ENCODE peak calls at places on chromosomes 12 and 14, in ten cellular contexts. One of them, this sample, is unnamed.

GRCh38 chr14:94124582-94125377 is 4.6 kb downstream of the IFI27L2 start:
- DNase-seq in right cardiac atrium: no peak
- DNase-seq in HEK293T: no peak
- DNase-seq in MCF 10A: no peak
- DNase-seq in iris pigment epithelial cell: no peak
- DNase-seq in HT1080: no peak
- DNase-seq in transverse colon: no peak
- DNase-seq in amniotic stem cell: no peak
- DNase-seq in stimulated activated CD4-positive, alpha-beta T cell treated with anti-CD3 and anti-CD28 coated beads, TNF-alpha, amount 100 ng/mL, for 1 hour: no peak
- DNase-seq in brain microvascular endothelial cell: no peak
- DNase-seq in this sample: no peak

GRCh38 chr12:80892597-80893445 is 44.9 kb downstream of the LIN7A start:
- DNase-seq in MCF 10A: no peak
- DNase-seq in brain microvascular endothelial cell: no peak
- DNase-seq in transverse colon: no peak
- DNase-seq in HT1080: no peak
- DNase-seq in right cardiac atrium: no peak
- DNase-seq in HEK293T: no peak
- DNase-seq in amniotic stem cell: no peak
- DNase-seq in stimulated activated CD4-positive, alpha-beta T cell treated with anti-CD3 and anti-CD28 coated beads, TNF-alpha, amount 100 ng/mL, for 1 hour: no peak
- DNase-seq in iris pigment epithelial cell: no peak
- DNase-seq in this sample: peak; percentile 36

GRCh38 chr14:60768602-60769001 is 34.0 kb downstream of the MNAT1 start:
- DNase-seq in brain microvascular endothelial cell: no peak
- DNase-seq in HEK293T: no peak
- DNase-seq in iris pigment epithelial cell: no peak
- DNase-seq in MCF 10A: no peak
- DNase-seq in HT1080: no peak
- DNase-seq in transverse colon: no peak
- DNase-seq in right cardiac atrium: no peak
- DNase-seq in amniotic stem cell: no peak
- DNase-seq in stimulated activated CD4-positive, alpha-beta T cell treated with anti-CD3 and anti-CD28 coated beads, TNF-alpha, amount 100 ng/mL, for 1 hour: no peak
- DNase-seq in this sample: no peak

GRCh38 chr14:101717663-101718490 is 43.6 kb upstream of the PPP2R5C start:
- DNase-seq in HEK293T: no peak
- DNase-seq in transverse colon: no peak
- DNase-seq in right cardiac atrium: no peak
- DNase-seq in brain microvascular endothelial cell: no peak
- DNase-seq in HT1080: no peak
- DNase-seq in iris pigment epithelial cell: no peak
- DNase-seq in stimulated activated CD4-positive, alpha-beta T cell treated with anti-CD3 and anti-CD28 coated beads, TNF-alpha, amount 100 ng/mL, for 1 hour: no peak
- DNase-seq in MCF 10A: no peak
- DNase-seq in amniotic stem cell: no peak
- DNase-seq in this sample: no peak

GRCh38 chr12:53770281-53770680 is 18.5 kb upstream of the CISTR start:
- DNase-seq in stimulated activated CD4-positive, alpha-beta T cell treated with anti-CD3 and anti-CD28 coated beads, TNF-alpha, amount 100 ng/mL, for 1 hour: no peak
- DNase-seq in iris pigment epithelial cell: peak; percentile 95
- DNase-seq in transverse colon: no peak
- DNase-seq in HT1080: peak; percentile 95
- DNase-seq in HEK293T: no peak
- DNase-seq in brain microvascular endothelial cell: peak; percentile 76
- DNase-seq in amniotic stem cell: peak; percentile 56
- DNase-seq in right cardiac atrium: no peak
- DNase-seq in MCF 10A: peak; percentile 61
- DNase-seq in this sample: peak; percentile 96

GRCh38 chr12:112322882-112323547 is 59.2 kb downstream of the HECTD4 start:
- DNase-seq in HT1080: no peak
- DNase-seq in MCF 10A: no peak
- DNase-seq in right cardiac atrium: no peak
- DNase-seq in HEK293T: no peak
- DNase-seq in iris pigment epithelial cell: no peak
- DNase-seq in stimulated activated CD4-positive, alpha-beta T cell treated with anti-CD3 and anti-CD28 coated beads, TNF-alpha, amount 100 ng/mL, for 1 hour: no peak
- DNase-seq in transverse colon: no peak
- DNase-seq in brain microvascular endothelial cell: no peak
- DNase-seq in amniotic stem cell: no peak
- DNase-seq in this sample: no peak

GRCh38 chr14:93103392-93104080 is 12.2 kb downstream of the ITPK1 start:
- DNase-seq in stimulated activated CD4-positive, alpha-beta T cell treated with anti-CD3 and anti-CD28 coated beads, TNF-alpha, amount 100 ng/mL, for 1 hour: peak; percentile 32
- DNase-seq in amniotic stem cell: no peak
- DNase-seq in HEK293T: no peak
- DNase-seq in transverse colon: peak; percentile 83
- DNase-seq in HT1080: peak; percentile 64
- DNase-seq in brain microvascular endothelial cell: no peak
- DNase-seq in right cardiac atrium: peak; percentile 70
- DNase-seq in iris pigment epithelial cell: peak; percentile 26
- DNase-seq in MCF 10A: peak; percentile 74
- DNase-seq in this sample: no peak

GRCh38 chr14:23364164-23364571 is 804 bp downstream of the EFS start:
- DNase-seq in right cardiac atrium: peak; percentile 86
- DNase-seq in HEK293T: no peak
- DNase-seq in transverse colon: no peak
- DNase-seq in amniotic stem cell: no peak
- DNase-seq in brain microvascular endothelial cell: no peak
- DNase-seq in MCF 10A: no peak
- DNase-seq in stimulated activated CD4-positive, alpha-beta T cell treated with anti-CD3 and anti-CD28 coated beads, TNF-alpha, amount 100 ng/mL, for 1 hour: no peak
- DNase-seq in iris pigment epithelial cell: peak; percentile 16
- DNase-seq in HT1080: no peak
- DNase-seq in this sample: no peak

GRCh38 chr14:34755215-34755614 is 40.8 kb upstream of the CFL2 start:
- DNase-seq in stimulated activated CD4-positive, alpha-beta T cell treated with anti-CD3 and anti-CD28 coated beads, TNF-alpha, amount 100 ng/mL, for 1 hour: no peak
- DNase-seq in MCF 10A: no peak
- DNase-seq in brain microvascular endothelial cell: no peak
- DNase-seq in iris pigment epithelial cell: no peak
- DNase-seq in HEK293T: no peak
- DNase-seq in right cardiac atrium: no peak
- DNase-seq in HT1080: no peak
- DNase-seq in transverse colon: no peak
- DNase-seq in amniotic stem cell: no peak
- DNase-seq in this sample: no peak

GRCh38 chr12:104998423-104999346 is 12.6 kb downstream of the NOPCHAP1 start:
- DNase-seq in iris pigment epithelial cell: no peak
- DNase-seq in MCF 10A: no peak
- DNase-seq in right cardiac atrium: no peak
- DNase-seq in amniotic stem cell: no peak
- DNase-seq in transverse colon: peak; percentile 77
- DNase-seq in HEK293T: no peak
- DNase-seq in stimulated activated CD4-positive, alpha-beta T cell treated with anti-CD3 and anti-CD28 coated beads, TNF-alpha, amount 100 ng/mL, for 1 hour: no peak
- DNase-seq in HT1080: no peak
- DNase-seq in brain microvascular endothelial cell: no peak
- DNase-seq in this sample: no peak

GRCh38 chr14:80428171-80428570 is 216.9 kb upstream of the DIO2 start:
- DNase-seq in stimulated activated CD4-positive, alpha-beta T cell treated with anti-CD3 and anti-CD28 coated beads, TNF-alpha, amount 100 ng/mL, for 1 hour: no peak
- DNase-seq in HEK293T: no peak
- DNase-seq in iris pigment epithelial cell: peak; percentile 59
- DNase-seq in HT1080: no peak
- DNase-seq in transverse colon: no peak
- DNase-seq in brain microvascular endothelial cell: no peak
- DNase-seq in MCF 10A: no peak
- DNase-seq in right cardiac atrium: no peak
- DNase-seq in amniotic stem cell: no peak
- DNase-seq in this sample: no peak

GRCh38 chr12:93526786-93527428 is 45.6 kb upstream of the SOCS2 start:
- DNase-seq in iris pigment epithelial cell: peak; percentile 94
- DNase-seq in stimulated activated CD4-positive, alpha-beta T cell treated with anti-CD3 and anti-CD28 coated beads, TNF-alpha, amount 100 ng/mL, for 1 hour: no peak
- DNase-seq in HEK293T: no peak
- DNase-seq in brain microvascular endothelial cell: peak; percentile 95
- DNase-seq in transverse colon: no peak
- DNase-seq in right cardiac atrium: no peak
- DNase-seq in amniotic stem cell: peak; percentile 77
- DNase-seq in HT1080: peak; percentile 91
- DNase-seq in MCF 10A: peak; percentile 67
- DNase-seq in this sample: peak; percentile 50

GRCh38 chr12:57844725-57845477 is 1.6 kb downstream of the CTDSP2 start:
- DNase-seq in right cardiac atrium: peak; percentile 89
- DNase-seq in iris pigment epithelial cell: peak; percentile 85
- DNase-seq in HT1080: peak; percentile 47
- DNase-seq in transverse colon: peak; percentile 65
- DNase-seq in HEK293T: no peak
- DNase-seq in stimulated activated CD4-positive, alpha-beta T cell treated with anti-CD3 and anti-CD28 coated beads, TNF-alpha, amount 100 ng/mL, for 1 hour: no peak
- DNase-seq in brain microvascular endothelial cell: peak; percentile 54
- DNase-seq in amniotic stem cell: peak; percentile 32
- DNase-seq in MCF 10A: peak; percentile 84
- DNase-seq in this sample: no peak

GRCh38 chr14:54173782-54174181 is 217.2 kb upstream of the BMP4 start:
- DNase-seq in brain microvascular endothelial cell: no peak
- DNase-seq in amniotic stem cell: no peak
- DNase-seq in HT1080: no peak
- DNase-seq in right cardiac atrium: no peak
- DNase-seq in HEK293T: no peak
- DNase-seq in stimulated activated CD4-positive, alpha-beta T cell treated with anti-CD3 and anti-CD28 coated beads, TNF-alpha, amount 100 ng/mL, for 1 hour: no peak
- DNase-seq in transverse colon: no peak
- DNase-seq in iris pigment epithelial cell: no peak
- DNase-seq in MCF 10A: no peak
- DNase-seq in this sample: peak; percentile 27

GRCh38 chr14:80602931-80603330 is 338.6 kb downstream of the CEP128 start:
- DNase-seq in MCF 10A: no peak
- DNase-seq in right cardiac atrium: no peak
- DNase-seq in transverse colon: no peak
- DNase-seq in HEK293T: no peak
- DNase-seq in stimulated activated CD4-positive, alpha-beta T cell treated with anti-CD3 and anti-CD28 coated beads, TNF-alpha, amount 100 ng/mL, for 1 hour: no peak
- DNase-seq in brain microvascular endothelial cell: no peak
- DNase-seq in amniotic stem cell: no peak
- DNase-seq in iris pigment epithelial cell: no peak
- DNase-seq in HT1080: no peak
- DNase-seq in this sample: no peak

GRCh38 chr12:50581226-50582184 is 76.7 kb downstream of the DIP2B start:
- DNase-seq in HEK293T: no peak
- DNase-seq in MCF 10A: no peak
- DNase-seq in brain microvascular endothelial cell: no peak
- DNase-seq in transverse colon: no peak
- DNase-seq in iris pigment epithelial cell: peak; percentile 83
- DNase-seq in HT1080: peak; percentile 71
- DNase-seq in right cardiac atrium: no peak
- DNase-seq in stimulated activated CD4-positive, alpha-beta T cell treated with anti-CD3 and anti-CD28 coated beads, TNF-alpha, amount 100 ng/mL, for 1 hour: no peak
- DNase-seq in amniotic stem cell: no peak
- DNase-seq in this sample: no peak

GRCh38 chr12:54285150-54286041 is 4.9 kb downstream of the HNRNPA1 start:
- DNase-seq in transverse colon: no peak
- DNase-seq in brain microvascular endothelial cell: no peak
- DNase-seq in HT1080: no peak
- DNase-seq in HEK293T: no peak
- DNase-seq in stimulated activated CD4-positive, alpha-beta T cell treated with anti-CD3 and anti-CD28 coated beads, TNF-alpha, amount 100 ng/mL, for 1 hour: no peak
- DNase-seq in amniotic stem cell: no peak
- DNase-seq in MCF 10A: no peak
- DNase-seq in iris pigment epithelial cell: no peak
- DNase-seq in right cardiac atrium: no peak
- DNase-seq in this sample: no peak

GRCh38 chr12:68180792-68181744 is 21.5 kb upstream of the IFNG start:
- DNase-seq in transverse colon: no peak
- DNase-seq in amniotic stem cell: no peak
- DNase-seq in MCF 10A: no peak
- DNase-seq in brain microvascular endothelial cell: no peak
- DNase-seq in iris pigment epithelial cell: peak; percentile 63
- DNase-seq in HEK293T: no peak
- DNase-seq in HT1080: no peak
- DNase-seq in right cardiac atrium: no peak
- DNase-seq in stimulated activated CD4-positive, alpha-beta T cell treated with anti-CD3 and anti-CD28 coated beads, TNF-alpha, amount 100 ng/mL, for 1 hour: no peak
- DNase-seq in this sample: no peak

GRCh38 chr12:107478881-107479280 is 206.7 kb upstream of the PWP1 start:
- DNase-seq in HEK293T: no peak
- DNase-seq in transverse colon: no peak
- DNase-seq in stimulated activated CD4-positive, alpha-beta T cell treated with anti-CD3 and anti-CD28 coated beads, TNF-alpha, amount 100 ng/mL, for 1 hour: no peak
- DNase-seq in iris pigment epithelial cell: no peak
- DNase-seq in HT1080: no peak
- DNase-seq in brain microvascular endothelial cell: no peak
- DNase-seq in MCF 10A: peak; percentile 28
- DNase-seq in right cardiac atrium: no peak
- DNase-seq in amniotic stem cell: no peak
- DNase-seq in this sample: no peak

GRCh38 chr12:55619352-55620138 is 17.1 kb upstream of the OR10P1 start:
- DNase-seq in stimulated activated CD4-positive, alpha-beta T cell treated with anti-CD3 and anti-CD28 coated beads, TNF-alpha, amount 100 ng/mL, for 1 hour: no peak
- DNase-seq in brain microvascular endothelial cell: peak; percentile 94
- DNase-seq in HT1080: peak; percentile 85
- DNase-seq in amniotic stem cell: peak; percentile 85
- DNase-seq in MCF 10A: peak; percentile 92
- DNase-seq in right cardiac atrium: no peak
- DNase-seq in HEK293T: peak; percentile 64
- DNase-seq in transverse colon: peak; percentile 18
- DNase-seq in iris pigment epithelial cell: peak; percentile 89
- DNase-seq in this sample: peak; percentile 79

GRCh38 chr12:70590549-70591226 is 46.5 kb downstream of the PTPRB start:
- DNase-seq in brain microvascular endothelial cell: no peak
- DNase-seq in iris pigment epithelial cell: no peak
- DNase-seq in transverse colon: no peak
- DNase-seq in stimulated activated CD4-positive, alpha-beta T cell treated with anti-CD3 and anti-CD28 coated beads, TNF-alpha, amount 100 ng/mL, for 1 hour: no peak
- DNase-seq in amniotic stem cell: no peak
- DNase-seq in HT1080: no peak
- DNase-seq in MCF 10A: no peak
- DNase-seq in HEK293T: no peak
- DNase-seq in right cardiac atrium: no peak
- DNase-seq in this sample: no peak

GRCh38 chr12:130711751-130712150 is 4.3 kb downstream of the RIMBP2 start:
- DNase-seq in amniotic stem cell: no peak
- DNase-seq in MCF 10A: no peak
- DNase-seq in HEK293T: no peak
- DNase-seq in transverse colon: peak; percentile 26
- DNase-seq in stimulated activated CD4-positive, alpha-beta T cell treated with anti-CD3 and anti-CD28 coated beads, TNF-alpha, amount 100 ng/mL, for 1 hour: no peak
- DNase-seq in right cardiac atrium: no peak
- DNase-seq in HT1080: no peak
- DNase-seq in iris pigment epithelial cell: no peak
- DNase-seq in brain microvascular endothelial cell: no peak
- DNase-seq in this sample: no peak

GRCh38 chr12:56243731-56244181 is 13.9 kb downstream of the SLC39A5 start:
- DNase-seq in amniotic stem cell: no peak
- DNase-seq in transverse colon: no peak
- DNase-seq in brain microvascular endothelial cell: no peak
- DNase-seq in stimulated activated CD4-positive, alpha-beta T cell treated with anti-CD3 and anti-CD28 coated beads, TNF-alpha, amount 100 ng/mL, for 1 hour: no peak
- DNase-seq in MCF 10A: no peak
- DNase-seq in right cardiac atrium: no peak
- DNase-seq in HT1080: no peak
- DNase-seq in iris pigment epithelial cell: peak; percentile 34
- DNase-seq in HEK293T: no peak
- DNase-seq in this sample: no peak

GRCh38 chr14:105050551-105050897 is 14.7 kb downstream of the GPR132 start:
- DNase-seq in HEK293T: no peak
- DNase-seq in amniotic stem cell: no peak
- DNase-seq in MCF 10A: peak; percentile 73
- DNase-seq in right cardiac atrium: no peak
- DNase-seq in HT1080: no peak
- DNase-seq in stimulated activated CD4-positive, alpha-beta T cell treated with anti-CD3 and anti-CD28 coated beads, TNF-alpha, amount 100 ng/mL, for 1 hour: no peak
- DNase-seq in brain microvascular endothelial cell: no peak
- DNase-seq in transverse colon: peak; percentile 79
- DNase-seq in iris pigment epithelial cell: peak; percentile 38
- DNase-seq in this sample: no peak

GRCh38 chr12:3085341-3086125 is 8.4 kb downstream of the TSPAN9 start:
- DNase-seq in stimulated activated CD4-positive, alpha-beta T cell treated with anti-CD3 and anti-CD28 coated beads, TNF-alpha, amount 100 ng/mL, for 1 hour: no peak
- DNase-seq in amniotic stem cell: no peak
- DNase-seq in HT1080: no peak
- DNase-seq in transverse colon: no peak
- DNase-seq in brain microvascular endothelial cell: no peak
- DNase-seq in HEK293T: no peak
- DNase-seq in iris pigment epithelial cell: no peak
- DNase-seq in MCF 10A: no peak
- DNase-seq in right cardiac atrium: no peak
- DNase-seq in this sample: no peak

GRCh38 chr12:109134186-109134917 is 18.0 kb downstream of the ACACB start:
- DNase-seq in brain microvascular endothelial cell: no peak
- DNase-seq in amniotic stem cell: no peak
- DNase-seq in HT1080: peak; percentile 20
- DNase-seq in stimulated activated CD4-positive, alpha-beta T cell treated with anti-CD3 and anti-CD28 coated beads, TNF-alpha, amount 100 ng/mL, for 1 hour: no peak
- DNase-seq in iris pigment epithelial cell: peak; percentile 17
- DNase-seq in right cardiac atrium: peak; percentile 80
- DNase-seq in MCF 10A: peak; percentile 70
- DNase-seq in HEK293T: peak; percentile 52
- DNase-seq in transverse colon: no peak
- DNase-seq in this sample: no peak

GRCh38 chr12:101772019-101772774 is 32.9 kb upstream of the SYCP3 start:
- DNase-seq in stimulated activated CD4-positive, alpha-beta T cell treated with anti-CD3 and anti-CD28 coated beads, TNF-alpha, amount 100 ng/mL, for 1 hour: no peak
- DNase-seq in HT1080: peak; percentile 13
- DNase-seq in amniotic stem cell: no peak
- DNase-seq in transverse colon: no peak
- DNase-seq in HEK293T: no peak
- DNase-seq in brain microvascular endothelial cell: no peak
- DNase-seq in right cardiac atrium: no peak
- DNase-seq in iris pigment epithelial cell: peak; percentile 28
- DNase-seq in MCF 10A: no peak
- DNase-seq in this sample: no peak

GRCh38 chr12:103698752-103699540 is 111.9 kb downstream of the STAB2 start:
- DNase-seq in HT1080: no peak
- DNase-seq in stimulated activated CD4-positive, alpha-beta T cell treated with anti-CD3 and anti-CD28 coated beads, TNF-alpha, amount 100 ng/mL, for 1 hour: no peak
- DNase-seq in amniotic stem cell: no peak
- DNase-seq in transverse colon: no peak
- DNase-seq in right cardiac atrium: no peak
- DNase-seq in brain microvascular endothelial cell: no peak
- DNase-seq in HEK293T: no peak
- DNase-seq in MCF 10A: no peak
- DNase-seq in iris pigment epithelial cell: no peak
- DNase-seq in this sample: no peak